ENCODE peak calls at places on chromosomes 5 and 9, in four cellular contexts. K is left ventricle myocardium inferior, C is dorsolateral prefrontal cortex, A is fibroblast of lung. W is an unnamed sample.

GRCh38 chr5:123855630-123856029 is 343.7 kb downstream of the CSNK1G3 start:
- DNase-seq in A (peak; percentile 69), C (no peak), K (no peak), W (peak; percentile 40)

GRCh38 chr5:171783051-171783450 is 2.6 kb upstream of the SMIM23 start:
- DNase-seq in C (no peak), A (peak; percentile 27), K (no peak), W (no peak)

GRCh38 chr5:151456321-151456940 is 9.0 kb downstream of the SLC36A1 start:
- DNase-seq in A (no peak), K (no peak), C (no peak), W (no peak)

GRCh38 chr9:36738318-36738975 is 165.8 kb downstream of the MELK start:
- DNase-seq in C (no peak), K (no peak), A (peak; percentile 52), W (no peak)

GRCh38 chr9:34992376-34992951 is 2.9 kb downstream of the DNAJB5 start:
- DNase-seq in K (peak; percentile 62), C (no peak), A (peak; percentile 94), W (peak; percentile 70)

GRCh38 chr5:96823060-96823459 is 15.3 kb upstream of the ERAP1 start:
- DNase-seq in C (no peak), K (no peak), A (no peak), W (no peak)

GRCh38 chr9:92377904-92378303 is 26.5 kb downstream of the OGN start:
- DNase-seq in A (no peak), C (no peak), K (no peak), W (peak; percentile 8)

GRCh38 chr5:175384724-175385552 is 59.0 kb downstream of the DRD1 start:
- DNase-seq in C (no peak), A (peak; percentile 15), K (no peak), W (peak; percentile 14)

GRCh38 chr5:111392181-111392580 is 120.2 kb downstream of the STARD4 start:
- DNase-seq in C (no peak), K (no peak), A (no peak), W (no peak)

GRCh38 chr9:72977670-72978069 is 24.8 kb upstream of the ALDH1A1 start:
- DNase-seq in C (no peak), A (peak; percentile 5), K (no peak), W (peak; percentile 20)

GRCh38 chr5:32961066-32961429 is 249.9 kb downstream of the NPR3 start:
- DNase-seq in K (no peak), C (no peak), A (peak; percentile 40), W (no peak)

GRCh38 chr9:97237311-97237786 is 70.1 kb upstream of the CCDC180 start:
- DNase-seq in K (no peak), C (no peak), A (no peak), W (no peak)

GRCh38 chr5:73323466-73323865 is 125.1 kb downstream of the FOXD1 start:
- DNase-seq in K (no peak), C (no peak), A (no peak), W (no peak)

GRCh38 chr5:73325546-73325945 is 123.0 kb downstream of the FOXD1 start:
- DNase-seq in K (no peak), A (no peak), C (no peak), W (no peak)

GRCh38 chr5:73328665-73329064 is 119.9 kb downstream of the FOXD1 start:
- DNase-seq in C (no peak), K (no peak), A (no peak), W (no peak)

GRCh38 chr5:73330613-73331012 is 118.0 kb downstream of the FOXD1 start:
- DNase-seq in A (no peak), K (no peak), C (no peak), W (no peak)

DNA sequence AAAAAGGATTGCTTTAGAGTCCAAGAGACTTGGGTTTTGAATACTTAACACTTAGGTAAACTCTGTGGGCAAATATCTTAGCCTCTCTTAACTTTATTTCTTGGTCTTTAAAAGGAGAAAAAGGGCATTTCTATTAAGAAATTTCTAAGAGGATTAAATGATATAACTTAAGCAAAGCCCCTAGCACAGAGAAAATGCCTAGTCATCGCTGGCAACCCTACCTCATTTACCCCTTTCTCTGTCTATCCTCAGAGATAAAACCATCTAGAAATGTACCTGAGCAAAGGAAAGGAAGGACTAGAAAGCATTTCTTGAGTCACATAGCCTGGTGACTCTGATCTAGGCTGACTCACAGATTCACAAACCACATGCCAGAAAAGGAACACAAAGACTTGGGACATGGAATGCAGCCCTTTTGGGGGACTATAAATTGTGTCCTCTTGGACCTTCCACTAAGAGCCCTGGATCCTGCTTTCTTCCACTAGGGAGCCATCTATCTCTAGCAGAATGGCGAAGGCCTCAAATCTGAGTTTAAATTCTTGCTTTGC is 120.6 kb downstream of the FOXD1 start:
- DNase-seq in K (no peak), A (peak; percentile 71), C (no peak), W (no peak)
- H3K27ac ChIP-seq in K (no peak overlapping the region), A (no peak overlapping the region), C (no peak overlapping the region), W (no peak overlapping the region)

DNA sequence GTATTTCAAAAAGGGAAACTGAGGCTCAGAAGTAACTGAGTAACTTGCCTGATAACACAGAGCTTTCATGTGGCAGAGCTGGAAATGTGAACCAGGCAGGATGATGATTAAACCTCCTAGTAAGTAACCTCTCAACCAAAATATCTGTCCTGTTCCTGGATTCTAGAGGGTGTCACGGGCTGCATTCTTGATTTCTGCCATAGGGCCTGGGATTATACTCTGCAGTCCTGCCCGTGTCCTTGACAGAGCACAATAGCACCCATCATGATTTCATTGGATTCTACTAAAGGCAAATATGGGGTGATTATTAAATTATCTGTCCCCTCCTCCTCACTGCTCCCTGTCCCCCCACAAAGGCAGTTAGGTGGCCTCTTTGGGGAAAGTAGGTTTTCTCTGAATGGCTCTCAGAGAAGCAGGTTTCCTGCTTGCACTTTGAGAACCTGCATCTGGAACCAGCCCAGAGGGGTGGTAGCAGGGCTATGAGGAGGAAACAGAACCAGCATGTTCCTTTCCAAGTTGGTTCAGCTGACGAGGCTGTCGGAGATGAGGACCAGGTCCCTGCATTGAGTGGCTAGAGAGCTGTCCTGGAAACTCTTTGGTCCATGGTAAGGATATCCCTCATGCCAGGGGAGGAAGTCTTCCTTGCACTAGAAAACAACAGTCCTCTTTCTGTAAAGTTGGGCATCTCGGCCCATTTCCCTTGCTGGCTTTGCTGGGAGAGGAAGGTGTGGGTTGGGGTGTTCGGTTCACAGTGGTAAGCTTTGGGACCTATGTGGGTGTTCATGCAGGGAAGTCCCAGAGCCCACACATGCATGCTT is 36.6 kb downstream of the PPARGC1B start:
- DNase-seq in K (peak; percentile 30), A (no peak), C (no peak), W (no peak)
- H3K27me3 ChIP-seq in K (no peaks in the 10 kb centered on the region), A (no peaks in the 10 kb centered on the region), C (no peaks in the 10 kb centered on the region), W (no peaks in the 10 kb centered on the region)

GRCh38 chr5:128535225-128535624 is 2.8 kb downstream of the FBN2 start:
- DNase-seq in A (peak; percentile 10), K (no peak), C (no peak), W (no peak)

GRCh38 chr5:128532776-128533175 is 5.3 kb downstream of the FBN2 start:
- DNase-seq in C (no peak), K (no peak), A (no peak), W (no peak)

GRCh38 chr5:128536229-128536860 is 1.7 kb downstream of the FBN2 start:
- DNase-seq in A (no peak), K (peak; percentile 14), C (no peak), W (no peak)

GRCh38 chr5:128536861-128537305 is 1.2 kb downstream of the FBN2 start:
- DNase-seq in A (peak; percentile 21), K (no peak), C (no peak), W (no peak)

GRCh38 chr5:128534729-128535128 is 3.3 kb downstream of the FBN2 start:
- DNase-seq in C (no peak), K (no peak), A (peak; percentile 70), W (no peak)
- H3K27ac ChIP-seq in C (no peak overlapping the region), K (peak overlapping the region; percentile 51), A (no peak overlapping the region), W (no peak overlapping the region)

GRCh38 chr5:56282951-56283350 is 49.8 kb upstream of the ANKRD55 start:
- DNase-seq in C (no peak), K (no peak), A (no peak), W (no peak)

GRCh38 chr5:56279979-56280378 is 46.8 kb upstream of the ANKRD55 start:
- DNase-seq in K (no peak), A (peak; percentile 86), C (no peak), W (peak; percentile 36)

GRCh38 chr5:56281489-56282163 is 48.5 kb upstream of the ANKRD55 start:
- DNase-seq in A (no peak), C (no peak), K (no peak), W (no peak)

GRCh38 chr5:56279291-56279690 is 46.2 kb upstream of the ANKRD55 start:
- DNase-seq in K (no peak), A (no peak), C (no peak), W (peak; percentile 8)

DNA sequence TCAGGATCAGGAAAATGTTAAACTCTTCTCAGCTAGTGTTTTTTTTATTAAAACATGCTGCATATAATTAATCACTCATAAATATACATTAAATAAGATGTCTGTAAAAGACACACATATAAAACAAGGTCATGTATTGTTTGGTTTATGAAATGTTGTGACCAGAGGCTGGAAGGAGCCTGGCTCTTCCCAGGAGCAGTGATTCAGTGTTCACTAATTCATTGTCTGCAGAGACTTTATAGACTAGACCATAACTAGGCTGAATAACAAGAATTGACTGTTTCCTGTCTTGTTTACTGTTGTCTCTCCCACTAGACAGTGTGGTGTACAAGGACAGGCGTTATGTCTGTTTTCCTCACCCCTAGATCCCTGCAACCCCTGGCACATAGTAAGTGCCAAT is 49.1 kb upstream of the ANKRD55 start:
- DNase-seq in C (no peak), K (no peak), A (no peak), W (no peak)
- H3K27me3 ChIP-seq in C (no peaks in the 10 kb centered on the region), K (no peaks in the 10 kb centered on the region), A (no peaks in the 10 kb centered on the region), W (no peaks in the 10 kb centered on the region)

DNA sequence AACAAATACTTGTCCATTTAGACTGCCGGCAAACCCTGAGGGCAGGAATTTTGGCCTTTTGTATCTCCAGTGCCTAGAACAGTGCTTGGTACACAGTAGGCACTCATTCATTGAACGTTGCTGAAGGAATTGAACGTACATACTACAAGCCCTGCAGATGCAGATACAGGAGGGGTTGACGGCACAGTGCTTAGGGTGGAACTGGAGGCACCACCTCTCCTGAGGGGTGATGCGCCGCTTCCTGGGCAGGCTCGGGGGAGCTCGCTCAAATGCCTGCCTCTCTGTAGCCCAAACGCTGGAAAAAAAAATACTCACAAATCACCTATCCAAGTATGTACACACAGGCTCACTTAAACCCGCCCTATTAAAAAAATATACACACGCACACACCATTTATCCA is 594 bp upstream of the COMMD10 start:
- DNase-seq in K (no peak), A (peak; percentile 34), C (no peak), W (peak; percentile 45)
- H3K27ac ChIP-seq in K (peak overlapping the region; percentile 95), A (peak overlapping the region; percentile 88), C (peak overlapping the region; percentile 85), W (peak overlapping the region; percentile 93)

GRCh38 chr5:55062039-55062779 is 38.2 kb downstream of the GZMK start:
- DNase-seq in A (no peak), K (no peak), C (no peak), W (peak; percentile 6)
- H3K27me3 ChIP-seq in A (no peaks in the 10 kb centered on the region), K (peaks cover 8% of the 10 kb centered on the region), C (no peaks in the 10 kb centered on the region), W (no peaks in the 10 kb centered on the region)